ENCODE peak calls at places on chromosomes 12 and 14, in eight cellular contexts. W is transverse colon, P is ovary, I is psoas muscle, B is heart right ventricle, L is GM23338, C is Peyer's patch, Q is vagina. V is an unnamed sample. For H3K4me1, the result is how much of the 10 kb centered on the place peaks cover.

GRCh38 chr12:14260011-14260993 is 105.2 kb upstream of the ATF7IP start:
- DNase-seq in W (peak), P (peak), I (peak), B (peak), L (peak), C (peak), Q (no peak), V (peak)

GRCh38 chr12:29710104-29710503 is 73.6 kb downstream of the TMTC1 start:
- DNase-seq in W (no peak), P (peak), I (peak), B (peak), L (peak), C (no peak), Q (no peak), V (no peak)

GRCh38 chr12:14157129-14157747 is 175.8 kb upstream of the GRIN2B start:
- DNase-seq in W (no peak), P (no peak), I (no peak), B (no peak), L (no peak), C (no peak), Q (no peak), V (no peak)

GRCh38 chr14:24285351-24285750 is 14.0 kb upstream of the RABGGTA start:
- DNase-seq in W (no peak), P (no peak), I (no peak), B (no peak), L (no peak), C (no peak), Q (no peak), V (no peak)

GRCh38 chr12:53051058-53051880 is 1.4 kb downstream of the TNS2 start:
- DNase-seq in W (peak), P (peak), I (peak), B (peak), L (no peak), C (peak), Q (no peak), V (peak)

GRCh38 chr14:104724981-104725771 is 1.1 kb downstream of the ADSS1 start:
- DNase-seq in W (peak), P (peak), I (peak), B (peak), L (peak), C (no peak), Q (no peak), V (no peak)

GRCh38 chr12:117234441-117234840 is 44.2 kb upstream of the FBXO21 start:
- DNase-seq in W (no peak), P (no peak), I (no peak), B (no peak), L (no peak), C (no peak), Q (no peak), V (no peak)

GRCh38 chr12:69150796-69151127 is 88.6 kb upstream of the CPSF6 start:
- DNase-seq in W (no peak), P (no peak), I (no peak), B (no peak), L (no peak), C (no peak), Q (no peak), V (no peak)

GRCh38 chr12:107402041-107403022 is 283.3 kb upstream of the PWP1 start:
- DNase-seq in W (peak), P (no peak), I (no peak), B (no peak), L (peak), C (peak), Q (no peak), V (peak)

GRCh38 chr12:20557076-20557475 is 138.1 kb upstream of the SLCO1C1 start:
- DNase-seq in W (no peak), P (no peak), I (no peak), B (no peak), L (no peak), C (no peak), Q (no peak), V (no peak)

GRCh38 chr12:94839347-94839746 is 164.2 kb downstream of the NDUFA12 start:
- DNase-seq in W (no peak), P (no peak), I (no peak), B (no peak), L (no peak), C (no peak), Q (no peak), V (no peak)

GRCh38 chr12:10130042-10130441 is at the start of gene CLEC7A:
- DNase-seq in W (no peak), P (no peak), I (no peak), B (no peak), L (no peak), C (no peak), Q (no peak), V (no peak)

GRCh38 chr14:58808828-58809227 is 171.1 kb downstream of the DACT1 start:
- DNase-seq in W (no peak), P (peak), I (no peak), B (no peak), L (no peak), C (no peak), Q (no peak), V (no peak)
- H3K4me3 ChIP-seq in W (no peak), P (no peak), I (no peak), B (no peak), L (no peak), C (no peak), Q (no peak), V (no peak)

DNA sequence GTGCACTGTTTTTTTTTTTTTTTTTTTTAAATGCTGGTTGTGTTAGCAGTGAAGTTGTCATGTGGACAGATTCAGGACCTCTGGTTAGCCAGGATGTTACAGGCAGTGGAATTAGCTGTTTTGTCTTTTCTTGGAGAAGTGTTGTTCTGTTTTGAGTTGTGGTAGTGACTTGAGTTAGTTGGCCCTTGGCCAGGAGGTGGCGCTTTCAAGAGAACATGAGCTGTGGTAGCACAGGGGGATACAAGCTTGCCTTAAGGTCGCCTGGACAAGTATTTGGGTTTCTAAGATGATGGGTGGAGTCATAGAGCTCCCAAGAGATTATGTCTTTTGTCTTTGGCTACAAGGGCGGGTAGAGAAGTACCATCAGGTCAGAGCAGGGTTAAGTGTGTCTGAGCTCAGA is 33.3 kb upstream of the CCDC198 start:
- DNase-seq in W (no peak), P (no peak), I (no peak), B (no peak), L (peak), C (no peak), Q (no peak), V (no peak)
- TF ChIP-seq CTCF in W (no peak), P (no peak), I (no peak), B (no peak), L (peak), C (no peak), Q (no peak), V (no peak)

GRCh38 chr14:100386846-100387245 is 63.7 kb downstream of the SLC25A47 start:
- DNase-seq in W (no peak), P (no peak), I (no peak), B (no peak), L (no peak), C (no peak), Q (no peak), V (no peak)

GRCh38 chr14:100389497-100390104 is 66.5 kb downstream of the SLC25A47 start:
- DNase-seq in W (peak), P (peak), I (no peak), B (no peak), L (no peak), C (peak), Q (no peak), V (no peak)

GRCh38 chr14:100387450-100387849 is 64.3 kb downstream of the SLC25A47 start:
- DNase-seq in W (no peak), P (no peak), I (no peak), B (no peak), L (no peak), C (no peak), Q (no peak), V (no peak)

GRCh38 chr14:100386121-100386520 is 63.0 kb downstream of the SLC25A47 start:
- DNase-seq in W (no peak), P (no peak), I (no peak), B (no peak), L (no peak), C (no peak), Q (no peak), V (no peak)

DNA sequence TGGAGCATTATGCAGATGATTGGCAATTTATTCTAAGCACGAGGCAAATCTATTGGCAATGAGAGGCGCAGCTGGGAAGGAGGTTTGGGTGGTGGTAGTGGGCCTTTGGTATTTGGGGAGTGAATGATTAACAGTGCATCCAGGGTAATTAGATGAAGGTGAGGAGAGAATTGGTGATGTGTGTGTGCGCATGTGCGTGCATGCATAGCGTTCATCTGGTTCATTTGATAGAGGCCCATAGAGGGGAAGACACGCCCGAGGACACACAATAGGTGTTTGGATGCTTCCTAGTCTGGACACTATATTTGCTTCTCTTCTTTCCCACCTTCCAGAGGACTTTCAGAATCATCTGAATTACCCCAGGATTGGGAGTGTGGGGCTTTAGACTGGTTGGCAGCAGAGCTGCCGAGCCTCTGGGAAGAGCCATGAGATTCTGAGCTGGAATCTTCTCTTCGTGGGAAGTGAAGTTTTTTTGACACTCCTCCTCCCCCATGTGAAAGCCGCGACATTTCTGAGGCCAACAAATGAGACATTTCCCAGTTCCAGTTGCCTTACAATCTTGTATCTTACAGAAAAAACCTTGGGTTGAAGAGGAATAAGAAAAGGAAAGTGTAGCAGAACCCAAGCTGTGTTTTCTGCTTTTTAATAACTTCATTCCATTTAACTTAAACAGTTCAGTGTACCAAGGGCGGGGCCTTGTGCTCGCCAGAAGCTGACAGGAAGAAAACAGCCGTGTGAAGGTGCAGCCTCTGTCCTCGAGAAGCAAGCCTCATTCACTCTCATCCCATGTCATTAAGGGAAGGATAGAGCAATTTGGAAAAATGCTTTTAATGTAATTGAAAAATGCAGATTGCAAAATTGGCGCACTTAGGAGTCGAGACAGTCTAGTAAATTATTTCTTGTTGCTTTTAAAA is 65.3 kb downstream of the SLC25A47 start:
- DNase-seq in W (peak), P (no peak), I (no peak), B (no peak), L (no peak), C (peak), Q (no peak), V (no peak)
- H3K4me1 ChIP-seq in W (under half), P (under half), I (under half), B (under half), L (under half), C (under half), Q (under half), V (under half)

GRCh38 chr12:75862692-75863471 is 168.7 kb downstream of the PHLDA1 start:
- DNase-seq in W (no peak), P (no peak), I (no peak), B (no peak), L (no peak), C (no peak), Q (no peak), V (no peak)

GRCh38 chr12:75868501-75868900 is 163.1 kb downstream of the PHLDA1 start:
- DNase-seq in W (no peak), P (no peak), I (no peak), B (peak), L (no peak), C (no peak), Q (no peak), V (no peak)

GRCh38 chr12:75859868-75860267 is 171.7 kb downstream of the PHLDA1 start:
- DNase-seq in W (no peak), P (no peak), I (no peak), B (no peak), L (no peak), C (no peak), Q (no peak), V (no peak)

GRCh38 chr12:75865315-75865714 is 166.3 kb downstream of the PHLDA1 start:
- DNase-seq in W (no peak), P (no peak), I (no peak), B (no peak), L (no peak), C (no peak), Q (no peak), V (no peak)

DNA sequence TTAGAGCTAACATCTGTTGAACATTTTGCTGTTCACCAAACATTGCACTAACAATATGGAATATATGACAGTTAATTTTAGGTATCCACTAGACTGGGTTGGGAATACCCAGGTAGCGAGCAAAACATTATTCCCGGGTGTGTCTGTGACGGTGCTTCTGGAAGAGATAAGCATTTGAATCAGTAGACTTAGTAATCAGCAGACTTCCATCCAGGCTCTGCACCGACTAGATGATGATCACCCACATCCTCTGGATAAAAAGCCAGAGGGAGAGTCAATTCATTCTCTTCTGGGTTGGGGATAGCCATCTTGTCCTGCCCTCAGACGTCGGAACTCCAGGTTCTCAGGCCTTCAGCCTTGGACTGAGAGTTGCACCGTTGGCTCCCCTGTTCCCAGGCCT is 168.1 kb downstream of the PHLDA1 start:
- DNase-seq in W (no peak), P (no peak), I (no peak), B (no peak), L (no peak), C (no peak), Q (no peak), V (no peak)
- H3K4me3 ChIP-seq in W (no peak), P (no peak), I (no peak), B (no peak), L (no peak), C (no peak), Q (no peak), V (no peak)

GRCh38 chr14:106201376-106201775 is 675.0 kb downstream of the TMEM121 start:
- DNase-seq in W (no peak), P (no peak), I (no peak), B (no peak), L (no peak), C (no peak), Q (no peak), V (peak)
- TF ChIP-seq CTCF in W (no peak), P (no peak), I (no peak), B (no peak), L (no peak), C (no peak), Q (no peak), V (no peak)

V was measured in Caco-2.